ENCODE peak calls at places on chromosomes 16 and 17, in six cellular contexts. One of them, this sample, is unnamed.

GRCh38 chr17:42698736-42699414 is 16.5 kb downstream of the CNTNAP1 start:
- DNase-seq in psoas muscle: no peak
- DNase-seq in heart left ventricle: peak; percentile 60
- DNase-seq in ascending aorta: no peak
- DNase-seq in tibial nerve: no peak
- DNase-seq in colonic mucosa: peak; percentile 27
- DNase-seq in this sample: no peak

GRCh38 chr17:1018547-1018946 is 21.6 kb downstream of the TIMM22 start:
- DNase-seq in psoas muscle: no peak
- DNase-seq in heart left ventricle: no peak
- DNase-seq in ascending aorta: no peak
- DNase-seq in tibial nerve: no peak
- DNase-seq in colonic mucosa: no peak
- DNase-seq in this sample: no peak

GRCh38 chr17:42706732-42707131 is 24.4 kb downstream of the CNTNAP1 start:
- DNase-seq in psoas muscle: no peak
- DNase-seq in heart left ventricle: no peak
- DNase-seq in ascending aorta: no peak
- DNase-seq in tibial nerve: no peak
- DNase-seq in colonic mucosa: no peak
- DNase-seq in this sample: no peak

GRCh38 chr17:3944485-3945388 is 19.5 kb downstream of the ATP2A3 start:
- DNase-seq in psoas muscle: peak; percentile 76
- DNase-seq in heart left ventricle: peak; percentile 70
- DNase-seq in ascending aorta: no peak
- DNase-seq in tibial nerve: peak; percentile 49
- DNase-seq in colonic mucosa: peak; percentile 37
- DNase-seq in this sample: no peak

GRCh38 chr17:29674270-29674669 is 51.6 kb upstream of the CORO6 start:
- DNase-seq in psoas muscle: no peak
- DNase-seq in heart left ventricle: no peak
- DNase-seq in ascending aorta: no peak
- DNase-seq in tibial nerve: no peak
- DNase-seq in colonic mucosa: no peak
- DNase-seq in this sample: peak; percentile 69

GRCh38 chr17:48439875-48440505 is 10.0 kb upstream of the SKAP1 start:
- DNase-seq in psoas muscle: no peak
- DNase-seq in heart left ventricle: no peak
- DNase-seq in ascending aorta: no peak
- DNase-seq in tibial nerve: no peak
- DNase-seq in colonic mucosa: no peak
- DNase-seq in this sample: no peak

GRCh38 chr17:83119987-83120864 is 40.8 kb downstream of the METRNL start:
- DNase-seq in psoas muscle: no peak
- DNase-seq in heart left ventricle: no peak
- DNase-seq in ascending aorta: no peak
- DNase-seq in tibial nerve: no peak
- DNase-seq in colonic mucosa: no peak
- DNase-seq in this sample: peak; percentile 89

GRCh38 chr17:20092292-20092867 is 83.2 kb downstream of the SPECC1 start:
- DNase-seq in psoas muscle: no peak
- DNase-seq in heart left ventricle: no peak
- DNase-seq in ascending aorta: no peak
- DNase-seq in tibial nerve: no peak
- DNase-seq in colonic mucosa: no peak
- DNase-seq in this sample: no peak

GRCh38 chr16:16120382-16121184 is 102.7 kb downstream of the ABCC6 start:
- DNase-seq in psoas muscle: peak; percentile 27
- DNase-seq in heart left ventricle: peak; percentile 76
- DNase-seq in ascending aorta: no peak
- DNase-seq in tibial nerve: no peak
- DNase-seq in colonic mucosa: peak; percentile 46
- DNase-seq in this sample: peak; percentile 24

GRCh38 chr16:12869681-12870427 is 31.5 kb upstream of the SHISA9 start:
- DNase-seq in psoas muscle: no peak
- DNase-seq in heart left ventricle: no peak
- DNase-seq in ascending aorta: no peak
- DNase-seq in tibial nerve: no peak
- DNase-seq in colonic mucosa: no peak
- DNase-seq in this sample: no peak

GRCh38 chr17:37239690-37240344 is 136.0 kb upstream of the C17orf78 start:
- DNase-seq in psoas muscle: no peak
- DNase-seq in heart left ventricle: no peak
- DNase-seq in ascending aorta: no peak
- DNase-seq in tibial nerve: no peak
- DNase-seq in colonic mucosa: no peak
- DNase-seq in this sample: no peak

GRCh38 chr16:22007509-22008214 is at the start of gene MOSMO:
- DNase-seq in psoas muscle: peak; percentile 82
- DNase-seq in heart left ventricle: peak; percentile 81
- DNase-seq in ascending aorta: peak; percentile 84
- DNase-seq in tibial nerve: peak; percentile 56
- DNase-seq in colonic mucosa: peak; percentile 69
- DNase-seq in this sample: peak; percentile 64

GRCh38 chr16:68939921-68940320 is 96.6 kb downstream of the TANGO6 start:
- DNase-seq in psoas muscle: no peak
- DNase-seq in heart left ventricle: no peak
- DNase-seq in ascending aorta: no peak
- DNase-seq in tibial nerve: no peak
- DNase-seq in colonic mucosa: no peak
- DNase-seq in this sample: no peak

GRCh38 chr16:68934402-68934801 is 91.1 kb downstream of the TANGO6 start:
- DNase-seq in psoas muscle: no peak
- DNase-seq in heart left ventricle: no peak
- DNase-seq in ascending aorta: no peak
- DNase-seq in tibial nerve: no peak
- DNase-seq in colonic mucosa: no peak
- DNase-seq in this sample: no peak

GRCh38 chr16:68935008-68935407 is 91.7 kb downstream of the TANGO6 start:
- DNase-seq in psoas muscle: no peak
- DNase-seq in heart left ventricle: no peak
- DNase-seq in ascending aorta: no peak
- DNase-seq in tibial nerve: no peak
- DNase-seq in colonic mucosa: no peak
- DNase-seq in this sample: no peak

GRCh38 chr16:68936729-68937631 is 93.6 kb downstream of the TANGO6 start:
- DNase-seq in psoas muscle: no peak
- DNase-seq in heart left ventricle: no peak
- DNase-seq in ascending aorta: no peak
- DNase-seq in tibial nerve: no peak
- DNase-seq in colonic mucosa: no peak
- DNase-seq in this sample: no peak
- H3K27ac ChIP-seq in psoas muscle: no peak overlapping the region
- H3K27ac ChIP-seq in heart left ventricle: no peak overlapping the region
- H3K27ac ChIP-seq in ascending aorta: no peak overlapping the region
- H3K27ac ChIP-seq in tibial nerve: no peak overlapping the region
- H3K27ac ChIP-seq in colonic mucosa: no peak overlapping the region
- H3K27ac ChIP-seq in this sample: no peak overlapping the region

DNA sequence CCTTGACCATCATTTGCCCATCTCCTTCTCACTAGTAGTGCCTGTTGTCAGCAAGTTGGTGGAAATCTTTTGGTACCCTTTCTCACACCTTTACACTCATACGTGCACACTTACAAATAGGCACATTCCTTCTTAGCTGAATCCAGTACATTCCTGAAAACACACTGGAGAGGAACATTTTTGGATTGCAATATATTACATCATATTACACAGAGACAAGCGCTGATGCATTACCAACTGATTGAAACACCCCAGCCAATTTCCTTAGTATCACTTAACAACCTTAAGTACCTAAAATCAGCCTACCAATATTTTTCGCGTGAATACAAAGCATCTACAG is 64.1 kb downstream of the PLCG2 start:
- DNase-seq in psoas muscle: no peak
- DNase-seq in heart left ventricle: no peak
- DNase-seq in ascending aorta: no peak
- DNase-seq in tibial nerve: no peak
- DNase-seq in colonic mucosa: no peak
- DNase-seq in this sample: no peak
- H3K27ac ChIP-seq in psoas muscle: no peak overlapping the region
- H3K27ac ChIP-seq in heart left ventricle: no peak overlapping the region
- H3K27ac ChIP-seq in ascending aorta: no peak overlapping the region
- H3K27ac ChIP-seq in tibial nerve: no peak overlapping the region
- H3K27ac ChIP-seq in colonic mucosa: no peak overlapping the region
- H3K27ac ChIP-seq in this sample: no peak overlapping the region

GRCh38 chr16:49534901-49535300 is 161.3 kb downstream of the C16orf78 start:
- DNase-seq in psoas muscle: no peak
- DNase-seq in heart left ventricle: no peak
- DNase-seq in ascending aorta: no peak
- DNase-seq in tibial nerve: no peak
- DNase-seq in colonic mucosa: no peak
- DNase-seq in this sample: no peak
- H3K27ac ChIP-seq in psoas muscle: no peak overlapping the region
- H3K27ac ChIP-seq in heart left ventricle: no peak overlapping the region
- H3K27ac ChIP-seq in ascending aorta: no peak overlapping the region
- H3K27ac ChIP-seq in tibial nerve: no peak overlapping the region
- H3K27ac ChIP-seq in colonic mucosa: no peak overlapping the region
- H3K27ac ChIP-seq in this sample: no peak overlapping the region

DNA sequence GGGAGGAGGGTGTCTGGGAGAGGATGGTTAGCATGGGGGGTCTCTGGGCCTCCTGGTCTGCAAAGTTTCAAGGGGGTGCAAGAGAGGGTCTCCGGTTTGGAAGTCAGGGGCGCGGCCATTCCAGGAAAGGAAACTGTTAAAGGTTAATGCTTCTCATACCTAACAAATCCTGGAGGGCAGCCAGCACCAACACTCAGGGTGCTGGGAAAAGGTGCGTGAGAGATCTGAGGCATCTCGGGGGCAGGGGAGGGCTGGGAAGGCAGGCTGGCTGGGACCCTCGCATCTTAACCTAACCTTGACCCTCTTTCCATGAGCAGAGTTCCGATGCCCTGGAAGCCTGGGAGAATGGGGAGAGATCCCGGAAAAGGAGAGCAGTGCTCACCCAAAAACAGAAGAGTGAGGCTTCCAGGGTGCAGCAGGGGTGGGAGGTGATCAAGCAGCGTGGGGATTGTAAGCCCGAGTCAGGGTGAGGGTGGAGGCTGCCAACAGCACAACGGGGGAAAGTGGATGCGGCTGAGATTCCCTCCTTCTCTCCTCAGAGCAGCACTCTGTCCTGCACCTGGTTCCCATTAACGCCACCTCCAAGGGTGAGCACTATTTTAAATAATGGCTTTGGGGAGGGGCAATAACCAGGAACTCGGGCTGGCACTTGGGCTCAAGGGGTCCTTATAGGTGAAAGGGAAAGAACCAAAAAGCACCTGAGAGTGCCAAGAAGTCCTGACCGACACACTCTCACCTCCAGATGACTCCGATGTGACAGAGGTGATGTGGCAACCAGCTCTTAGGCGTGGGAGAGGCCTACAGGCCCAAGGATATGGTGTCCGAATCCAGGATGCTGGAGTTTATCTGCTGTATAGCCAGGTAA is 989 bp downstream of the TNFSF13 start:
- DNase-seq in psoas muscle: no peak
- DNase-seq in heart left ventricle: no peak
- DNase-seq in ascending aorta: no peak
- DNase-seq in tibial nerve: no peak
- DNase-seq in colonic mucosa: peak; percentile 83
- DNase-seq in this sample: no peak
- H3K27ac ChIP-seq in psoas muscle: peak overlapping the region; percentile 94
- H3K27ac ChIP-seq in heart left ventricle: peak overlapping the region; percentile 91
- H3K27ac ChIP-seq in ascending aorta: peak overlapping the region; percentile 90
- H3K27ac ChIP-seq in tibial nerve: peak overlapping the region; percentile 92
- H3K27ac ChIP-seq in colonic mucosa: peak overlapping the region; percentile 95
- H3K27ac ChIP-seq in this sample: peak overlapping the region; percentile 94

GRCh38 chr16:1978476-1979120 is 2.7 kb downstream of the NOXO1 start:
- DNase-seq in psoas muscle: no peak
- DNase-seq in heart left ventricle: no peak
- DNase-seq in ascending aorta: no peak
- DNase-seq in tibial nerve: no peak
- DNase-seq in colonic mucosa: no peak
- DNase-seq in this sample: no peak
- H3K27ac ChIP-seq in psoas muscle: no peak overlapping the region
- H3K27ac ChIP-seq in heart left ventricle: no peak overlapping the region
- H3K27ac ChIP-seq in ascending aorta: no peak overlapping the region
- H3K27ac ChIP-seq in tibial nerve: no peak overlapping the region
- H3K27ac ChIP-seq in colonic mucosa: peak overlapping the region; percentile 93
- H3K27ac ChIP-seq in this sample: no peak overlapping the region